ENCODE peak calls at places on chromosomes 3 and 15, in eight cellular contexts. V is GM10248; C is activated naive CD4-positive, alpha-beta T cell treated with anti-CD3 and anti-CD28 coated beads, Interleukin-2, amount 50 U/mL, for 16 hours; R is CD8-positive, alpha-beta memory T cell; U is Right ventricle myocardium superior; I is adrenal gland; G is GM13976; H is mesothelial cell of epicardium. J is an unnamed sample.

GRCh38 chr15:64216722-64217428 is 54.1 kb upstream of the PPIB start:
- DNase-seq in V (no peak), R (no peak), H (no peak), C (no peak), G (no peak), U (peak), I (peak), J (no peak)

GRCh38 chr3:141810161-141810560 is 47.0 kb downstream of the GRK7 start:
- DNase-seq in R (no peak), H (no peak), I (no peak), C (no peak), G (no peak), U (no peak), V (no peak), J (no peak)

GRCh38 chr3:8575364-8576104 is 69.1 kb downstream of the SSUH2 start:
- DNase-seq in G (no peak), I (peak), H (no peak), C (no peak), V (no peak), U (no peak), R (no peak), J (no peak)

GRCh38 chr3:167031364-167032049 is 348.6 kb downstream of the ZBBX start:
- DNase-seq in U (no peak), C (no peak), V (no peak), G (no peak), H (no peak), R (no peak), I (no peak), J (no peak)

GRCh38 chr3:126197854-126198584 is 17.6 kb upstream of the ALDH1L1 start:
- DNase-seq in V (peak), C (peak), G (peak), H (no peak), R (peak), U (peak), I (peak), J (no peak)

GRCh38 chr3:136949146-136949545 is 8.6 kb upstream of the IL20RB start:
- DNase-seq in V (no peak), G (no peak), U (no peak), R (no peak), C (no peak), H (no peak), I (no peak), J (no peak)

GRCh38 chr3:54356299-54357037 is 234.1 kb downstream of the CACNA2D3 start:
- DNase-seq in I (peak), G (no peak), R (no peak), C (no peak), H (no peak), U (no peak), V (no peak), J (no peak)

GRCh38 chr15:90644946-90645725 is 72.0 kb upstream of the BLM start:
- DNase-seq in C (no peak), V (no peak), G (no peak), R (no peak), I (no peak), U (no peak), H (no peak), J (no peak)

GRCh38 chr3:34152641-34153040 is 354.2 kb downstream of the PDCD6IP start:
- DNase-seq in V (no peak), R (no peak), H (no peak), G (no peak), U (no peak), I (no peak), C (no peak), J (no peak)

GRCh38 chr3:33385423-33385822 is 54.8 kb downstream of the UBP1 start:
- DNase-seq in R (peak), C (no peak), G (no peak), U (no peak), I (no peak), V (no peak), H (no peak), J (no peak)

GRCh38 chr3:123344175-123344908 is 104.5 kb downstream of the ADCY5 start:
- DNase-seq in C (no peak), R (no peak), I (peak), G (no peak), H (no peak), U (peak), V (no peak), J (no peak)

GRCh38 chr15:91032919-91033803 is 10.8 kb upstream of the VPS33B start:
- DNase-seq in I (peak), G (peak), C (peak), U (peak), R (peak), H (no peak), V (peak), J (no peak)

GRCh38 chr3:114418724-114419543 is 125.1 kb downstream of the TIGIT start:
- DNase-seq in R (no peak), I (no peak), G (peak), C (no peak), U (no peak), H (no peak), V (peak), J (no peak)

GRCh38 chr3:77906102-77906709 is 866.3 kb downstream of the ROBO2 start:
- DNase-seq in V (no peak), C (no peak), G (no peak), R (no peak), U (no peak), I (no peak), H (no peak), J (no peak)

GRCh38 chr15:101652098-101652782 is at the start of gene TM2D3:
- DNase-seq in U (peak), C (peak), V (peak), R (peak), H (peak), G (peak), I (peak), J (peak)

GRCh38 chr3:66372681-66373350 is 128.0 kb downstream of the LRIG1 start:
- DNase-seq in I (peak), G (peak), R (peak), C (no peak), U (peak), V (no peak), H (no peak), J (no peak)

GRCh38 chr3:111434941-111435622 is 106.9 kb upstream of the CD96 start:
- DNase-seq in I (no peak), C (no peak), H (no peak), R (no peak), V (no peak), U (no peak), G (no peak), J (no peak)

GRCh38 chr3:13277130-13277783 is 142.9 kb downstream of the NUP210 start:
- DNase-seq in R (no peak), H (peak), G (no peak), V (no peak), C (no peak), U (peak), I (no peak), J (no peak)

GRCh38 chr3:55958605-55959004 is 471.5 kb upstream of the WNT5A start:
- DNase-seq in V (no peak), I (no peak), R (no peak), C (no peak), G (no peak), U (no peak), H (no peak), J (no peak)

GRCh38 chr3:151248772-151249366 is 29.5 kb downstream of the P2RY14 start:
- DNase-seq in I (no peak), C (no peak), G (no peak), R (no peak), V (no peak), H (no peak), U (no peak), J (no peak)

GRCh38 chr3:46549989-46550388 is 16.1 kb downstream of the LRRC2 start:
- DNase-seq in I (no peak), R (no peak), C (no peak), V (no peak), U (no peak), H (no peak), G (no peak), J (no peak)

GRCh38 chr3:17577795-17578520 is 164.5 kb downstream of the TBC1D5 start:
- DNase-seq in I (no peak), C (no peak), R (no peak), G (no peak), V (no peak), H (no peak), U (no peak), J (no peak)

GRCh38 chr3:143064777-143065176 is 54.8 kb upstream of the CHST2 start:
- DNase-seq in I (no peak), R (no peak), U (no peak), G (no peak), C (no peak), H (no peak), V (no peak), J (no peak)

GRCh38 chr15:28914483-28915023 is 28.8 kb downstream of the APBA2 start:
- DNase-seq in H (no peak), I (no peak), R (no peak), U (no peak), G (no peak), V (no peak), C (peak), J (no peak)

GRCh38 chr15:65264877-65265430 is 21.7 kb downstream of the PARP16 start:
- DNase-seq in U (no peak), G (no peak), I (no peak), H (no peak), C (no peak), V (no peak), R (no peak), J (no peak)

GRCh38 chr3:166123576-166123975 is 286.4 kb upstream of the BCHE start:
- DNase-seq in I (no peak), U (no peak), V (no peak), G (no peak), C (no peak), R (no peak), H (no peak), J (no peak)

GRCh38 chr3:176927985-176928931 is 269.0 kb downstream of the TBL1XR1 start:
- DNase-seq in H (no peak), G (no peak), V (no peak), I (no peak), C (no peak), U (no peak), R (no peak), J (no peak)

GRCh38 chr15:59330649-59331048 is 42.0 kb downstream of the MYO1E start:
- DNase-seq in V (no peak), R (no peak), C (no peak), I (no peak), G (no peak), H (no peak), U (no peak), J (no peak)

GRCh38 chr3:88301273-88302002 is 151.7 kb downstream of the C3orf38 start:
- DNase-seq in U (no peak), R (no peak), C (no peak), H (no peak), I (no peak), V (no peak), G (no peak), J (no peak)

GRCh38 chr3:188720636-188721035 is 451.1 kb upstream of the TPRG1 start:
- DNase-seq in G (no peak), C (no peak), R (no peak), I (no peak), U (no peak), V (no peak), H (no peak), J (no peak)

GRCh38 chr15:43463542-43463941 is 29.4 kb downstream of the TP53BP1 start:
- DNase-seq in U (no peak), H (no peak), R (no peak), V (no peak), C (no peak), I (no peak), G (no peak), J (no peak)

GRCh38 chr3:81554805-81555204 is 206.6 kb downstream of the GBE1 start:
- DNase-seq in H (no peak), V (no peak), U (no peak), G (no peak), C (no peak), R (no peak), I (no peak), J (no peak)

GRCh38 chr15:92653836-92654524 is 1.6 kb downstream of the FAM174B start:
- DNase-seq in I (peak), G (peak), C (no peak), R (no peak), V (no peak), H (no peak), U (no peak), J (no peak)

GRCh38 chr3:52681610-52682009 is 4.1 kb downstream of the PBRM1 start:
- DNase-seq in I (no peak), V (no peak), H (no peak), U (no peak), R (no peak), G (no peak), C (no peak), J (no peak)

GRCh38 chr15:59042041-59042440 is 54.6 kb downstream of the RNF111 start:
- DNase-seq in G (no peak), U (no peak), I (no peak), H (no peak), R (no peak), V (no peak), C (no peak), J (no peak)

GRCh38 chr15:90161946-90162345 is 39.2 kb upstream of the SEMA4B start:
- DNase-seq in V (no peak), R (no peak), H (no peak), I (no peak), U (no peak), G (peak), C (no peak), J (no peak)

GRCh38 chr15:76181705-76182107 is 121.9 kb downstream of the TMEM266 start:
- DNase-seq in C (peak), U (no peak), G (peak), R (no peak), V (peak), I (no peak), H (no peak), J (no peak)

GRCh38 chr3:123552095-123552714 is 32.6 kb downstream of the HACD2 start:
- DNase-seq in U (no peak), I (no peak), H (no peak), G (peak), V (peak), C (no peak), R (no peak), J (no peak)

GRCh38 chr3:127011270-127011992 is 28.5 kb downstream of the PLXNA1 start:
- DNase-seq in I (no peak), U (peak), R (no peak), H (no peak), V (no peak), G (no peak), C (no peak), J (no peak)

J was measured in esophagus squamous epithelium.